ENCODE peak calls at places on chromosomes 12 and 14, in eight cellular contexts. B is mesothelial cell of epicardium; S is AG10803; O is GM10248; R is epithelial cell of esophagus; J is mammary epithelial cell; D is activated T-helper 1 cell treated with anti-CD3 and anti-CD28 coated beads, Interleukin-12 subunit alpha, Interleukin-12 subunit beta, Interleukin-2, Interleukin-4 antibody, amounts not matched to agents 30 ng/mL and 10 ng/mL and 1 ng/mL, durations not matched to agents 14 hours and 24 hours and 36 hours; W is NCI-H1436. T is an unnamed sample.
A peak's percentile ranks its signal among the peaks of the same experiment; 100 is the strongest.

GRCh38 chr14:95026851-95027463 is 130.4 kb downstream of the DICER1 start:
- DNase-seq in B (no peak), W (no peak), J (no peak), O (no peak), S (no peak), D (no peak), R (no peak), T (no peak)

GRCh38 chr12:58575281-58575680 is 345.0 kb downstream of the LRIG3 start:
- DNase-seq in R (peak; percentile 25), S (peak; percentile 68), B (no peak), D (no peak), W (no peak), O (no peak), J (no peak), T (peak; percentile 54)

GRCh38 chr14:61368061-61368710 is 46.8 kb downstream of the PRKCH start:
- DNase-seq in D (no peak), R (peak; percentile 85), S (no peak), J (no peak), O (no peak), W (no peak), B (no peak), T (no peak)

GRCh38 chr14:54664961-54665360 is 98.0 kb downstream of the SAMD4A start:
- DNase-seq in O (no peak), W (no peak), B (no peak), S (no peak), D (no peak), R (no peak), J (peak; percentile 86), T (no peak)

GRCh38 chr12:7161811-7162210 is 27.7 kb upstream of the PEX5 start:
- DNase-seq in J (no peak), W (no peak), D (no peak), S (peak; percentile 71), R (no peak), O (no peak), B (no peak), T (peak; percentile 56)

GRCh38 chr12:73413051-73413450 is 1124.6 kb upstream of the ATXN7L3B start:
- DNase-seq in D (no peak), R (no peak), J (no peak), B (no peak), O (no peak), S (no peak), W (no peak), T (no peak)

GRCh38 chr12:19095869-19096480 is 33.6 kb upstream of the PLEKHA5 start:
- DNase-seq in J (peak; percentile 69), D (no peak), O (no peak), B (no peak), W (no peak), S (no peak), R (peak; percentile 72), T (no peak)

GRCh38 chr14:33954016-33954598 is 3.2 kb upstream of the EGLN3 start:
- DNase-seq in J (no peak), R (no peak), S (no peak), B (no peak), O (no peak), W (no peak), D (no peak), T (no peak)

GRCh38 chr14:42224053-42224888 is 617.6 kb downstream of the LRFN5 start:
- DNase-seq in D (no peak), O (peak; percentile 13), J (peak; percentile 35), B (peak; percentile 81), W (peak; percentile 60), R (peak; percentile 67), S (peak; percentile 54), T (peak; percentile 55)